ENCODE peak calls at places on chromosomes 1 and 21, in seven cellular contexts. D, P, W, M, R, H and V are unnamed samples.

GRCh38 chr1:200082329-200082728 is 54.8 kb downstream of the NR5A2 start:
- DNase-seq in M (no peak), P (no peak), R (no peak), D (no peak), W (no peak), H (no peak), V (peak; percentile 21)

GRCh38 chr1:30250338-30251022 is 472.9 kb downstream of the MATN1 start:
- DNase-seq in W (no peak), M (no peak), P (no peak), H (no peak), R (no peak), D (no peak), V (no peak)

GRCh38 chr1:237124856-237125462 is 83.0 kb downstream of the RYR2 start:
- DNase-seq in P (peak; percentile 47), R (peak; percentile 39), D (no peak), W (peak; percentile 23), M (peak; percentile 30), H (no peak), V (peak; percentile 22)

GRCh38 chr1:181583598-181583997 is 100.3 kb downstream of the CACNA1E start:
- DNase-seq in M (no peak), P (no peak), W (no peak), R (no peak), H (no peak), D (no peak), V (no peak)

GRCh38 chr1:78743626-78744025 is 94.0 kb downstream of the IFI44 start:
- DNase-seq in P (no peak), H (no peak), M (no peak), W (peak; percentile 34), D (no peak), R (no peak), V (peak; percentile 51)

GRCh38 chr1:171948491-171948890 is 107.2 kb downstream of the DNM3 start:
- DNase-seq in M (no peak), H (no peak), R (no peak), W (no peak), D (no peak), P (no peak), V (peak; percentile 58)

GRCh38 chr1:19405761-19406481 is 79.4 kb downstream of the CAPZB start:
- DNase-seq in W (no peak), D (no peak), M (no peak), R (no peak), P (no peak), H (no peak), V (peak; percentile 51)

GRCh38 chr1:156644146-156644545 is 2.2 kb downstream of the BCAN start:
- DNase-seq in H (no peak), W (no peak), D (no peak), R (no peak), P (no peak), M (no peak), V (no peak)

GRCh38 chr1:172172267-172172880 is 248.1 kb upstream of the C1orf105 start:
- DNase-seq in W (peak; percentile 39), H (no peak), P (no peak), R (no peak), M (no peak), D (no peak), V (no peak)

GRCh38 chr1:174230399-174230798 is 71.1 kb downstream of the RABGAP1L start:
- DNase-seq in P (no peak), D (no peak), M (no peak), W (no peak), R (no peak), H (no peak), V (no peak)

GRCh38 chr1:236206548-236206947 is 64.2 kb downstream of the GPR137B start:
- DNase-seq in D (no peak), R (no peak), M (no peak), W (no peak), P (no peak), H (no peak), V (no peak)

GRCh38 chr1:185786524-185786923 is 52.3 kb downstream of the HMCN1 start:
- DNase-seq in R (no peak), W (peak; percentile 23), P (no peak), D (no peak), H (no peak), M (no peak), V (peak; percentile 78)

GRCh38 chr1:151156515-151156819 is at the start of gene TNFAIP8L2:
- DNase-seq in D (peak; percentile 67), M (no peak), H (no peak), P (peak; percentile 72), W (no peak), R (peak; percentile 66), V (no peak)

GRCh38 chr21:32321480-32321879 is 22.8 kb downstream of the MRAP start:
- DNase-seq in H (no peak), D (no peak), W (no peak), M (no peak), P (no peak), R (no peak), V (no peak)

GRCh38 chr1:223479718-223480425 is 86.7 kb downstream of the CCDC185 start:
- DNase-seq in M (no peak), W (no peak), H (no peak), D (no peak), R (no peak), P (no peak), V (peak; percentile 23)

GRCh38 chr1:218702808-218703207 is 357.7 kb downstream of the TGFB2 start:
- DNase-seq in W (no peak), H (no peak), R (no peak), P (no peak), D (no peak), M (no peak), V (no peak)

GRCh38 chr1:234214911-234215892 is 158.1 kb upstream of the COA6 start:
- DNase-seq in W (no peak), M (no peak), D (no peak), R (no peak), H (peak; percentile 85), P (no peak), V (no peak)

GRCh38 chr1:112267929-112268328 is 128.1 kb upstream of the CTTNBP2NL start:
- DNase-seq in P (no peak), R (peak; percentile 7), D (no peak), M (no peak), H (no peak), W (no peak), V (no peak)

GRCh38 chr21:35649186-35649585 is 411.1 kb downstream of the SETD4 start:
- DNase-seq in H (no peak), W (peak; percentile 84), R (no peak), P (no peak), M (no peak), D (no peak), V (peak; percentile 83)

GRCh38 chr1:234656981-234657651 is 47.1 kb upstream of the IRF2BP2 start:
- DNase-seq in P (no peak), H (no peak), D (no peak), W (peak; percentile 100), M (peak; percentile 11), R (peak; percentile 32), V (peak; percentile 98)

GRCh38 chr1:36565576-36566501 is 83.1 kb upstream of the CSF3R start:
- DNase-seq in P (no peak), H (no peak), M (no peak), W (no peak), D (no peak), R (no peak), V (no peak)

GRCh38 chr1:52588535-52588934 is 13.6 kb upstream of the GPX7 start:
- DNase-seq in W (no peak), P (no peak), R (no peak), M (no peak), H (no peak), D (no peak), V (no peak)

GRCh38 chr1:43452789-43453441 is 816 bp downstream of the HYI start:
- DNase-seq in P (no peak), R (no peak), W (no peak), D (no peak), M (no peak), H (peak; percentile 57), V (peak; percentile 73)

GRCh38 chr1:211236633-211237321 is 22.4 kb upstream of the RCOR3 start:
- DNase-seq in R (no peak), D (no peak), P (no peak), M (no peak), W (peak; percentile 29), H (no peak), V (peak; percentile 45)